ENCODE peak calls at places on chromosomes 2 and 18, in seven cellular contexts. X, I, T, Q, C, Y and B are unnamed samples. For H3K9me3, the result is how much of the 10 kb centered on the place peaks cover.

GRCh38 chr2:109527079-109527478 is 86.7 kb downstream of the SEPTIN10 start:
- DNase-seq in X (no peak), I (peak), T (no peak), Q (no peak), C (no peak), Y (no peak), B (no peak)

GRCh38 chr2:32926708-32927084 is 20.1 kb upstream of the LTBP1 start:
- DNase-seq in X (peak), I (no peak), T (no peak), Q (no peak), C (no peak), Y (peak), B (no peak)

GRCh38 chr2:218438601-218439000 is 19.7 kb downstream of the VIL1 start:
- DNase-seq in X (no peak), I (peak), T (peak), Q (peak), C (no peak), Y (no peak), B (peak)

GRCh38 chr18:3444954-3445353 is 5.0 kb upstream of the TGIF1 start:
- DNase-seq in X (no peak), I (no peak), T (no peak), Q (no peak), C (no peak), Y (no peak), B (no peak)

GRCh38 chr18:59954746-59955145 is 55.0 kb downstream of the PMAIP1 start:
- DNase-seq in X (peak), I (no peak), T (no peak), Q (no peak), C (no peak), Y (peak), B (no peak)

GRCh38 chr2:24886640-24887324 is 33.3 kb downstream of the ADCY3 start:
- DNase-seq in X (peak), I (no peak), T (no peak), Q (no peak), C (no peak), Y (no peak), B (no peak)

GRCh38 chr2:219249203-219249980 is 3.7 kb upstream of the TUBA4B start:
- DNase-seq in X (peak), I (peak), T (peak), Q (peak), C (no peak), Y (peak), B (peak)

GRCh38 chr2:70094978-70095832 is 7.9 kb downstream of the PCBP1 start:
- DNase-seq in X (peak), I (no peak), T (peak), Q (peak), C (no peak), Y (peak), B (no peak)

GRCh38 chr2:155844481-155844880 is 488.0 kb downstream of the NR4A2 start:
- DNase-seq in X (no peak), I (no peak), T (no peak), Q (no peak), C (no peak), Y (no peak), B (no peak)

GRCh38 chr2:50672286-50672685 is 359.6 kb downstream of the NRXN1 start:
- DNase-seq in X (no peak), I (no peak), T (no peak), Q (no peak), C (no peak), Y (no peak), B (no peak)

GRCh38 chr2:112674229-112674628 is 28.5 kb downstream of the SLC20A1 start:
- DNase-seq in X (no peak), I (no peak), T (peak), Q (no peak), C (no peak), Y (no peak), B (peak)

GRCh38 chr2:25760319-25760718 is 86.9 kb upstream of the DTNB start:
- DNase-seq in X (no peak), I (no peak), T (no peak), Q (no peak), C (no peak), Y (no peak), B (no peak)

GRCh38 chr2:180122874-180123273 is 115.8 kb upstream of the CWC22 start:
- DNase-seq in X (peak), I (no peak), T (no peak), Q (no peak), C (no peak), Y (peak), B (no peak)

GRCh38 chr2:137173514-137173913 is 408.2 kb downstream of the THSD7B start:
- DNase-seq in X (no peak), I (no peak), T (no peak), Q (no peak), C (no peak), Y (peak), B (no peak)

GRCh38 chr2:238425979-238426567 is 654 bp upstream of the ASB1 start:
- DNase-seq in X (peak), I (peak), T (peak), Q (no peak), C (no peak), Y (peak), B (peak)

GRCh38 chr2:72887032-72887835 is at the start of gene SPR:
- DNase-seq in X (peak), I (peak), T (peak), Q (peak), C (no peak), Y (peak), B (peak)

GRCh38 chr18:40810371-40810770 is 1144.7 kb upstream of the PIK3C3 start:
- DNase-seq in X (peak), I (no peak), T (no peak), Q (no peak), C (no peak), Y (no peak), B (no peak)

GRCh38 chr2:113784823-113785744 is 28.6 kb upstream of the SLC35F5 start:
- DNase-seq in X (no peak), I (no peak), T (peak), Q (no peak), C (no peak), Y (no peak), B (no peak)

GRCh38 chr2:160753960-160754359 is 260.4 kb upstream of the RBMS1 start:
- DNase-seq in X (no peak), I (no peak), T (no peak), Q (no peak), C (no peak), Y (no peak), B (no peak)

GRCh38 chr2:5673148-5673860 is 18.9 kb upstream of the SOX11 start:
- DNase-seq in X (no peak), I (no peak), T (no peak), Q (no peak), C (peak), Y (no peak), B (no peak)

GRCh38 chr18:959854-960253 is 55.2 kb downstream of the ADCYAP1 start:
- DNase-seq in X (no peak), I (no peak), T (no peak), Q (no peak), C (no peak), Y (no peak), B (no peak)

GRCh38 chr18:35073186-35074105 is 32.2 kb downstream of the MAPRE2 start:
- DNase-seq in X (peak), I (no peak), T (no peak), Q (no peak), C (no peak), Y (no peak), B (no peak)

GRCh38 chr2:239871481-239872435 is 153.4 kb downstream of the NDUFA10 start:
- DNase-seq in X (no peak), I (no peak), T (peak), Q (no peak), C (peak), Y (no peak), B (peak)

GRCh38 chr2:54947121-54947520 is 103.1 kb downstream of the RTN4 start:
- DNase-seq in X (no peak), I (no peak), T (no peak), Q (no peak), C (no peak), Y (no peak), B (no peak)

GRCh38 chr18:38545071-38545470 is 979.5 kb upstream of the CELF4 start:
- DNase-seq in X (no peak), I (no peak), T (no peak), Q (no peak), C (no peak), Y (peak), B (peak)

GRCh38 chr2:196263181-196263747 is 91.9 kb upstream of the STK17B start:
- DNase-seq in X (peak), I (no peak), T (no peak), Q (no peak), C (no peak), Y (no peak), B (no peak)

GRCh38 chr2:25373269-25373981 is 31.7 kb upstream of the DNMT3A start:
- DNase-seq in X (no peak), I (peak), T (peak), Q (peak), C (no peak), Y (no peak), B (no peak)

GRCh38 chr2:3179208-3179607 is 198.4 kb downstream of the EIPR1 start:
- DNase-seq in X (no peak), I (no peak), T (no peak), Q (no peak), C (no peak), Y (peak), B (peak)

GRCh38 chr2:181077128-181077709 is 96.8 kb downstream of the UBE2E3 start:
- DNase-seq in X (peak), I (no peak), T (no peak), Q (no peak), C (no peak), Y (peak), B (no peak)

GRCh38 chr18:46413684-46414083 is 243.3 kb downstream of the LOXHD1 start:
- DNase-seq in X (peak), I (no peak), T (no peak), Q (no peak), C (no peak), Y (no peak), B (no peak)

GRCh38 chr2:10087360-10087759 is 7.1 kb upstream of the CYS1 start:
- DNase-seq in X (no peak), I (no peak), T (no peak), Q (no peak), C (no peak), Y (no peak), B (no peak)

GRCh38 chr2:11861044-11861443 is 114.6 kb downstream of the LPIN1 start:
- DNase-seq in X (no peak), I (no peak), T (no peak), Q (no peak), C (no peak), Y (no peak), B (no peak)

GRCh38 chr18:47909484-47909883 is 21.0 kb downstream of the SMAD2 start:
- DNase-seq in X (no peak), I (no peak), T (no peak), Q (no peak), C (no peak), Y (no peak), B (no peak)
- H3K9me3 ChIP-seq in X (under half), I (under half), T (under half), Q (under half), C (under half), Y (under half), B (under half)

GRCh38 chr18:49560277-49561126 is 1.4 kb upstream of the LIPG start:
- DNase-seq in X (no peak), I (peak), T (no peak), Q (no peak), C (no peak), Y (no peak), B (peak)

GRCh38 chr18:49562481-49563129 is 748 bp downstream of the LIPG start:
- DNase-seq in X (no peak), I (no peak), T (no peak), Q (no peak), C (no peak), Y (no peak), B (peak)

GRCh38 chr18:49561127-49561376 is 805 bp upstream of the LIPG start:
- DNase-seq in X (no peak), I (no peak), T (no peak), Q (no peak), C (no peak), Y (no peak), B (peak)

GRCh38 chr18:49563130-49563540 is 1.3 kb downstream of the LIPG start:
- DNase-seq in X (no peak), I (no peak), T (no peak), Q (no peak), C (no peak), Y (no peak), B (peak)

DNA sequence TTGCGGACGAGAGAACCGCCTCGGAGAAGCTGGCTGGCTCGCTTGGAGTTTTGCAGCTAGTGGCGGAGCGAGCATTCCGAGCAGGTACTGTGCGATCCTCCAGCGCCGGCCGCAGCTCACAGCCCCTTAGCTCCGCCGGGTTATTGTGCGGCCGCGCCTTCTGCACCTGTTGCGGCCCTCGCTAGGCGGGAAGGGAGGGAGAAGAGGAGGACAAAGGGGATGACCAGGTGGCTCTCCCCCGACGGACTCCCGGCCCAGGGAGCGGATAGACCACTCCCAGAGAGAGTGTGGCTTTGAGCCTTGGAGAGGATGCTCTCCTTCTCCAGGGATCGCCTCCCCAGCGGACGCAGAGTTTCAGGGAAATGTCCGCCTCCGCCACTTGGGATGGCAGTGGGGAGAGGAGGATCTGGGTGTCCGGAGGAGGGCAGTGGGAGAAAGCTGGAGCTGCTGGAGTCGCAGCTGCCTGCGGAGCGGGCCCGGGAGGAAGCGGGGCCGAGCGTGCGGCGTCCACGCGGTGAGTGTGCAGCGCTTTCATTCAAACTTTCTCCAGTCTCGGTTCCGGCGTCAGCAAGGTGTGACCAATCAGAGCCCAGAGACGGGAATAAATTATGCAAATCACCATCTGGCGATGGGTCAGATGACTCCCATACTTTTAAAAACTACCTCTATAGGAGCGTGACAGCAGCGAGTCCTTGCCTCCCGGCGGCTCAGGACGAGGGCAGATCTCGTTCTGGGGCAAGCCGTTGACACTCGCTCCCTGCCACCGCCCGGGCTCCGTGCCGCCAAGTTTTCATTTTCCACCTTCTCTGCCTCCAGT is at the start of gene LIPG:
- DNase-seq in X (peak), I (peak), T (peak), Q (no peak), C (no peak), Y (peak), B (peak)
- TF ChIP-seq POLR2A in X (no peak), I (no peak), T (no peak), Q (no peak), C (no peak), Y (no peak), B (no peak)

GRCh38 chr2:136132840-136133570 is 15.1 kb upstream of the CXCR4 start:
- DNase-seq in X (no peak), I (no peak), T (no peak), Q (no peak), C (no peak), Y (no peak), B (no peak)

GRCh38 chr2:136134126-136134525 is 16.2 kb upstream of the CXCR4 start:
- DNase-seq in X (no peak), I (no peak), T (no peak), Q (no peak), C (no peak), Y (no peak), B (no peak)

GRCh38 chr2:136131484-136131960 is 13.6 kb upstream of the CXCR4 start:
- DNase-seq in X (no peak), I (no peak), T (no peak), Q (no peak), C (no peak), Y (no peak), B (no peak)

GRCh38 chr2:136130511-136130910 is 12.6 kb upstream of the CXCR4 start:
- DNase-seq in X (no peak), I (no peak), T (no peak), Q (no peak), C (no peak), Y (no peak), B (no peak)

DNA sequence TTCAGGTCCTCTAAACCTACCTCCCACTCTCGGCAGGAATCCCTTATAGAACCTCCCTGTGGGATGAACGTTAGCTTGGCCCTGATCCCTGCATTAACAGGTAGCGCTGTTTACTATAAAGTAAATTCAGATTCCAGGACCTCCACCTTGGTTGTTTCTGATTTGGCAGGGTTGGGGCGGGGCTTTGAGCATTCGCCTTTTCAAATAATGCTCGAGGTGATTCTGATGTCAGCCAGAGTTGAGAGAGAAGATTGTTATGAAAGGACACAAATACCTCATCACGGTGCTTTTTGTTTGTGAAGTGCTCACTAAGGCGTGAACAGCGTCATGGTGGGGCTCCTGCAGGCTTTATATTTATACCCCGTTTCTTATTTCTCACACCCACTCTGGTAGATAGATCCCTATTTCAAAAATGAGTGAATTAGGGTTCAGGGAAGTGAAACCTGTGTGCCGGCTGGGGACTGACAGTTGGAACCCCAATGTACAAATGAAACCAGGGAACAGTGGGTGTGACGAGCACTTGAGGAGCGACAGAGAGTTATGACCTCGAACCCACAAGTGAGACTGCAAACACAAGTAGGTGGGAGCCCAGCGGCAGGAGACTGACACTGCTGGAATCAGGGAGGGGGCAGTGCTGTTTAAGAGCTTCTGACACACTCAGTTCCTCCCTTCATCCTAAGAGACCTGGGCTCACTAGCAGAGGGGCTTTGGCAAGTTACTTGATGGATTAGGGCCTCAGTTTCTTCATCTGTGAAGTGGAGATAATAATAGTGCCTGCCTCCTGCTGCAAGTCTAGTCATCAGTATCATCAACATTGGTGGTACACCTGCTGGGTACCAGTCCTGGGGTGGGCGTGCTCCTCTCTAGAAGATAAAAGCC is 14.3 kb upstream of the CXCR4 start:
- DNase-seq in X (no peak), I (no peak), T (peak), Q (no peak), C (no peak), Y (no peak), B (no peak)
- H3K27ac ChIP-seq in X (no peak), I (no peak), T (peak), Q (peak), C (no peak), Y (no peak), B (no peak)

GRCh38 chr18:66211693-66212195 is 392.1 kb downstream of the CDH19 start:
- DNase-seq in X (no peak), I (no peak), T (no peak), Q (no peak), C (no peak), Y (no peak), B (no peak)
- H3K9me3 ChIP-seq in X (under half), I (under half), T (under half), Q (under half), C (under half), Y (under half), B (under half)

GRCh38 chr18:26133652-26134051 is at the start of gene PSMA8:
- DNase-seq in X (no peak), I (peak), T (no peak), Q (no peak), C (no peak), Y (no peak), B (peak)
- TF ChIP-seq POLR2A in X (no peak), I (no peak), T (no peak), Q (no peak), C (no peak), Y (no peak), B (no peak)

GRCh38 chr18:13617826-13618515 is 108.4 kb downstream of the FAM210A start:
- DNase-seq in X (no peak), I (no peak), T (no peak), Q (no peak), C (peak), Y (no peak), B (no peak)

GRCh38 chr18:13615432-13615861 is 110.9 kb downstream of the FAM210A start:
- DNase-seq in X (no peak), I (no peak), T (no peak), Q (no peak), C (peak), Y (no peak), B (no peak)

GRCh38 chr18:13614701-13615288 is 111.6 kb downstream of the FAM210A start:
- DNase-seq in X (no peak), I (no peak), T (no peak), Q (no peak), C (peak), Y (no peak), B (no peak)

GRCh38 chr18:13616041-13616440 is 110.3 kb downstream of the FAM210A start:
- DNase-seq in X (no peak), I (no peak), T (no peak), Q (no peak), C (peak), Y (no peak), B (no peak)

GRCh38 chr18:13616525-13617035 is 109.8 kb downstream of the FAM210A start:
- DNase-seq in X (no peak), I (no peak), T (no peak), Q (no peak), C (no peak), Y (no peak), B (no peak)
- H3K27ac ChIP-seq in X (no peak), I (no peak), T (no peak), Q (no peak), C (no peak), Y (no peak), B (no peak)

DNA sequence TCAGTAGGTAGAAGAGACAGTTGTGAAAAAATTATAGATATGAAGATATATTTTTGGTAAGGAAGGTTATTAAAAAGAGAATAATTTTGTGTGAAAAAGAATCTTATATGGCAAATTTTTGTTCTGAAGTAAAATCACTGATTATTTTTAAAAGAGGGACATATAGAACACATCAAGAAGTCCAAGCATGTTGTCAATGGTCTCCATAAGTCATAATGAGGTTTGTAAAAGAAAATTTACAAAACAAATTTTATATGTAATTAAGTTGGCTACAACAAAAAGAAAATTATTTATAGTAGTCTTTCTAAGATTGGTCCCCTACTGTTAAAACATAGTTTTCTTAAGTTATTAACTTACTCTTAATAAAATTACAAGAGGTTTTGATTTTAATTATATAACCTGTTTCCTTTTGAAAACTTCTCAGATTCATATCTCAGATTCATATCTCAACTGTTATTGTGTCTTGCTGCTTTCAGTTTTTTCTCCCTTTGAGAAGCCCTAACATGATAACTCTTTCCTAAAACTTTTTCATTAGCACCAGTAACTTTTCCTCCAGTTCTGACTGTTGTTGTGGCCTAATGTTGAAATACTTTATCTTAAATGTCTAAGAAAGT is 81.2 kb downstream of the SH3YL1 start:
- DNase-seq in X (no peak), I (no peak), T (no peak), Q (no peak), C (no peak), Y (no peak), B (no peak)
- H3K9me3 ChIP-seq in X (under half), I (under half), T (under half), Q (under half), C (under half), Y (under half), B (under half)